ENCODE peak calls at places on chromosome 20, in ten cellular contexts. W, L, I, A, K, N, B, F, H and X are unnamed samples. For H3K9me3, the result is how much of the 10 kb centered on the place peaks cover.

GRCh38 chr20:33832113-33832853 is 21.1 kb downstream of the CHMP4B start:
- DNase-seq in W (no peak), L (no peak), I (peak), A (peak), K (no peak), N (peak), B (no peak), F (no peak), H (no peak), X (peak)

GRCh38 chr20:33104336-33104735 is 24.9 kb downstream of the BPIFB4 start:
- DNase-seq in W (no peak), L (no peak), I (no peak), A (no peak), K (no peak), N (no peak), B (no peak), F (no peak), H (no peak), X (no peak)

GRCh38 chr20:54268941-54269340 is 61.1 kb downstream of the PFDN4 start:
- DNase-seq in W (no peak), L (no peak), I (no peak), A (no peak), K (peak), N (no peak), B (no peak), F (no peak), H (no peak), X (no peak)

GRCh38 chr20:53044296-53044695 is 72.1 kb downstream of the TSHZ2 start:
- DNase-seq in W (no peak), L (no peak), I (no peak), A (no peak), K (no peak), N (no peak), B (no peak), F (no peak), H (no peak), X (no peak)

GRCh38 chr20:18388860-18389259 is 78.0 kb downstream of the DZANK1 start:
- DNase-seq in W (no peak), L (no peak), I (peak), A (no peak), K (no peak), N (peak), B (no peak), F (peak), H (no peak), X (no peak)

GRCh38 chr20:32972181-32973076 is 31.8 kb downstream of the SUN5 start:
- DNase-seq in W (no peak), L (no peak), I (no peak), A (peak), K (no peak), N (no peak), B (peak), F (no peak), H (no peak), X (peak)

GRCh38 chr20:36305602-36306556 is at the start of gene DLGAP4:
- DNase-seq in W (no peak), L (no peak), I (no peak), A (no peak), K (no peak), N (no peak), B (no peak), F (no peak), H (no peak), X (no peak)

GRCh38 chr20:1950836-1951235 is 43.0 kb downstream of the PDYN start:
- DNase-seq in W (no peak), L (no peak), I (no peak), A (no peak), K (no peak), N (no peak), B (no peak), F (no peak), H (no peak), X (no peak)

GRCh38 chr20:13312300-13312699 is 91.2 kb downstream of the ISM1 start:
- DNase-seq in W (no peak), L (no peak), I (no peak), A (no peak), K (no peak), N (no peak), B (no peak), F (no peak), H (no peak), X (no peak)

GRCh38 chr20:24985802-24986201 is 6.7 kb downstream of the APMAP start:
- DNase-seq in W (no peak), L (no peak), I (no peak), A (peak), K (no peak), N (no peak), B (no peak), F (no peak), H (peak), X (no peak)

GRCh38 chr20:24620937-24621519 is 151.6 kb downstream of the SYNDIG1 start:
- DNase-seq in W (no peak), L (no peak), I (no peak), A (no peak), K (no peak), N (no peak), B (no peak), F (no peak), H (no peak), X (no peak)

GRCh38 chr20:48298851-48299484 is 513.7 kb upstream of the SULF2 start:
- DNase-seq in W (no peak), L (no peak), I (peak), A (peak), K (peak), N (peak), B (no peak), F (peak), H (no peak), X (no peak)

GRCh38 chr20:5150226-5151076 is 23.6 kb downstream of the CDS2 start:
- DNase-seq in W (no peak), L (no peak), I (peak), A (no peak), K (no peak), N (peak), B (no peak), F (peak), H (peak), X (peak)

GRCh38 chr20:52312131-52312729 is 120.7 kb upstream of the ZFP64 start:
- DNase-seq in W (no peak), L (no peak), I (peak), A (peak), K (peak), N (peak), B (peak), F (peak), H (no peak), X (no peak)

GRCh38 chr20:54167909-54168872 is 5.6 kb downstream of the CYP24A1 start:
- DNase-seq in W (no peak), L (no peak), I (peak), A (no peak), K (peak), N (peak), B (no peak), F (peak), H (no peak), X (no peak)

GRCh38 chr20:38283236-38283635 is 20.7 kb upstream of the BPI start:
- DNase-seq in W (no peak), L (no peak), I (no peak), A (no peak), K (no peak), N (no peak), B (no peak), F (no peak), H (no peak), X (no peak)

GRCh38 chr20:60469829-60470228 is 511.6 kb downstream of the CDH26 start:
- DNase-seq in W (no peak), L (no peak), I (no peak), A (no peak), K (no peak), N (no peak), B (no peak), F (no peak), H (no peak), X (no peak)

GRCh38 chr20:56111951-56112730 is 106.8 kb upstream of the CBLN4 start:
- DNase-seq in W (no peak), L (no peak), I (no peak), A (no peak), K (no peak), N (no peak), B (no peak), F (no peak), H (no peak), X (no peak)
- H3K9me3 ChIP-seq in W (under half), L (under half), I (under half), A (under half), K (under half), N (under half), B (under half), F (under half), H (under half), X (under half)

DNA sequence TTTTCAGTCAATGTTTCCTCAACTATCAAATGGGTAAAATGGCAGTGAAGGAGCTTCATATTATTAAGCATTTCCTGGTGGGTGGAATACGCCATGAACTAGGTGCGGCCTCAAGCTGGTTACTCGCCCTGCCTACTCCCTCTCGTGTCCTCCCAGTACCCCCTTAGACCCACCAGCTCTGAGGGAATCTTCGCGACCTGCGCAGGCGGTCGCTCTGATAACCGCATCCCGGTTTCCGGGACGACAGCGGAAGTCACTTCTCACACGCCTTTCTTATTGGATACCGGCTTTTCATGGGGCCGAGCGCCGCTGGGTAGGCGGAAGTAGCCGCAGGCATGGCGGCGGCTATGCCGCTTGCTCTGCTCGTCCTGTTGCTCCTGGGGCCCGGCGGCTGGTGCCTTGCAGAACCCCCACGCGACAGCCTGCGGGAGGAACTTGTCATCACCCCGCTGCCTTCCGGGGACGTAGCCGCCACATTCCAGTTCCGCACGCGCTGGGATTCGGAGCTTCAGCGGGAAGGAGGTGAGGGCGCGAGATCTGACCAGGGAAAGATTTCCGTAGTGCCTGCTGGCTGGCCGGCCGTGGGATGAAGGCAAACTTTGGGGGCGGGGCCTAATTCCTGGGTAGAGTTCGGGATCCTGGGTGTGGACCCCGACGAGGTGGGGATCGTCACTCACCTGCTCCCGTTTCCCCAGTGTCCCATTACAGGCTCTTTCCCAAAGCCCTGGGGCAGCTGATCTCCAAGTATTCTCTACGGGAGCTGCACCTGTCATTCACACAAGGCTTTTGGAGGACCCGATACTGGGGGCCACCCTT is at the start of gene PIGT:
- DNase-seq in W (peak), L (peak), I (peak), A (peak), K (peak), N (peak), B (peak), F (peak), H (peak), X (peak)
- H3K9me3 ChIP-seq in W (under half), L (under half), I (under half), A (under half), K (under half), N (under half), B (under half), F (under half), H (under half), X (under half)

GRCh38 chr20:31452575-31452974 is 12.1 kb downstream of the DEFB123 start:
- DNase-seq in W (no peak), L (no peak), I (peak), A (no peak), K (no peak), N (no peak), B (no peak), F (no peak), H (no peak), X (no peak)
- H3K9me3 ChIP-seq in W (under half), L (under half), I (under half), A (under half), K (under half), N (under half), B (under half), F (under half), H (under half), X (under half)

GRCh38 chr20:55974491-55975202 is 30.7 kb downstream of the CBLN4 start:
- DNase-seq in W (no peak), L (no peak), I (no peak), A (no peak), K (no peak), N (no peak), B (no peak), F (no peak), H (no peak), X (no peak)

GRCh38 chr20:55977723-55978481 is 27.4 kb downstream of the CBLN4 start:
- DNase-seq in W (peak), L (no peak), I (peak), A (no peak), K (no peak), N (no peak), B (no peak), F (no peak), H (no peak), X (no peak)

DNA sequence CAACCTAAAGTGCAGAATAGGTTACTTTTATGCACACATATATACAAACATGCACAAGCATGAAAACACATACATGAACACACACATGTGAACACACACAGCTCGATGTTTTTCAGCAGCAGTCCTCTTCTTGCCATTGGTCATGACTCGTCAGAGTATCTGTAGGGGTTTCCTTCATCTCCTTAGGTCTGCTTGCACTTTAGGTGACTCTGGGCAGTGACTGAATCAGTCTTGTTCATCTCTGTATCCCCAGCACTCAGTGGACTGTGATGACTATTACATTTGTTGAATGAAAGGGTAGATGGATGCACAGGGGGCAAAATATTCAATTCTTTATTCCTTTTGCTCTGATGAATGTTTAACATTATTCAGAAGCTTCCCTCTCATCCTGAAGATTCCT is 26.8 kb downstream of the CBLN4 start:
- DNase-seq in W (no peak), L (no peak), I (no peak), A (no peak), K (no peak), N (no peak), B (no peak), F (no peak), H (no peak), X (no peak)
- H3K9me3 ChIP-seq in W (under half), L (under half), I (under half), A (under half), K (under half), N (under half), B (under half), F (under half), H (under half), X (under half)

GRCh38 chr20:58485326-58485725 is 29.9 kb downstream of the APCDD1L start:
- DNase-seq in W (no peak), L (no peak), I (no peak), A (no peak), K (no peak), N (peak), B (no peak), F (no peak), H (no peak), X (no peak)
- H3K9me3 ChIP-seq in W (under half), L (under half), I (under half), A (under half), K (under half), N (under half), B (under half), F (half or more), H (under half), X (under half)

GRCh38 chr20:56017560-56017959 is 12.2 kb upstream of the CBLN4 start:
- DNase-seq in W (no peak), L (no peak), I (no peak), A (no peak), K (no peak), N (no peak), B (no peak), F (no peak), H (no peak), X (no peak)
- H3K9me3 ChIP-seq in W (under half), L (under half), I (under half), A (under half), K (under half), N (under half), B (under half), F (under half), H (under half), X (under half)